ENCODE peak calls at places on chromosomes 12 and 14, in five cellular contexts. M, B, W, C and Y are unnamed samples. For H3K27me3, H3K36me3 and H3K4me1, the result is how much of the 10 kb centered on the place peaks cover.

GRCh38 chr14:98953544-98954346 is 318.3 kb downstream of the BCL11B start:
- DNase-seq in M (no peak), B (no peak), W (peak), C (no peak), Y (no peak)

GRCh38 chr12:10501031-10501430 is 4.7 kb upstream of the EIF2S3B start:
- DNase-seq in M (peak), B (no peak), W (no peak), C (no peak), Y (no peak)

GRCh38 chr14:73143003-73143402 is 6.7 kb downstream of the PSEN1 start:
- DNase-seq in M (no peak), B (no peak), W (no peak), C (no peak), Y (no peak)

GRCh38 chr12:132429122-132429931 is 60.6 kb upstream of the FBRSL1 start:
- DNase-seq in M (no peak), B (no peak), W (no peak), C (no peak), Y (no peak)

GRCh38 chr12:85385406-85385805 is 105.4 kb downstream of the ALX1 start:
- DNase-seq in M (no peak), B (no peak), W (no peak), C (no peak), Y (no peak)

GRCh38 chr14:106556665-106557289 is 1030.4 kb downstream of the TMEM121 start:
- DNase-seq in M (peak), B (peak), W (no peak), C (peak), Y (peak)

GRCh38 chr12:84554199-84554723 is 358.3 kb downstream of the SLC6A15 start:
- DNase-seq in M (no peak), B (no peak), W (peak), C (no peak), Y (no peak)

GRCh38 chr12:54596526-54596946 is 8.1 kb upstream of the PPP1R1A start:
- DNase-seq in M (peak), B (peak), W (peak), C (no peak), Y (peak)

GRCh38 chr12:72560370-72560769 is 288.2 kb downstream of the TRHDE start:
- DNase-seq in M (no peak), B (no peak), W (no peak), C (no peak), Y (no peak)

GRCh38 chr14:98070521-98070920 is 1201.5 kb downstream of the BCL11B start:
- DNase-seq in M (no peak), B (no peak), W (no peak), C (no peak), Y (no peak)

GRCh38 chr12:19707948-19708409 is 268.7 kb downstream of the AEBP2 start:
- DNase-seq in M (peak), B (no peak), W (no peak), C (no peak), Y (no peak)

GRCh38 chr14:20460458-20461229 is 590 bp downstream of the PIP4P1 start:
- DNase-seq in M (peak), B (peak), W (no peak), C (peak), Y (peak)

GRCh38 chr12:13362260-13362841 is 165.8 kb downstream of the EMP1 start:
- DNase-seq in M (peak), B (peak), W (peak), C (no peak), Y (peak)

GRCh38 chr12:3531496-3531895 is 40.5 kb downstream of the PRMT8 start:
- DNase-seq in M (no peak), B (no peak), W (no peak), C (no peak), Y (no peak)

GRCh38 chr12:47124451-47124850 is 44.7 kb upstream of the AMIGO2 start:
- DNase-seq in M (peak), B (no peak), W (no peak), C (no peak), Y (no peak)

GRCh38 chr14:21671371-21671770 is 2.2 kb downstream of the OR4E1 start:
- DNase-seq in M (no peak), B (no peak), W (no peak), C (no peak), Y (no peak)

GRCh38 chr14:104868811-104869572 is 3.9 kb downstream of the CEP170B start:
- DNase-seq in M (no peak), B (no peak), W (peak), C (no peak), Y (no peak)

GRCh38 chr14:35336171-35337073 is 44.2 kb downstream of the PSMA6 start:
- DNase-seq in M (peak), B (peak), W (peak), C (no peak), Y (peak)

GRCh38 chr12:84172823-84173424 is 739.7 kb downstream of the SLC6A15 start:
- DNase-seq in M (no peak), B (no peak), W (no peak), C (no peak), Y (no peak)

GRCh38 chr12:132171968-132172521 is 27.8 kb downstream of the NOC4L start:
- DNase-seq in M (no peak), B (no peak), W (peak), C (no peak), Y (peak)

GRCh38 chr14:74579447-74580274 is 32.4 kb downstream of the LTBP2 start:
- DNase-seq in M (peak), B (peak), W (peak), C (no peak), Y (no peak)

GRCh38 chr12:119051474-119051873 is 70.1 kb downstream of the SRRM4 start:
- DNase-seq in M (no peak), B (no peak), W (no peak), C (no peak), Y (no peak)

GRCh38 chr14:69355155-69355954 is 42.7 kb downstream of the ERH start:
- DNase-seq in M (no peak), B (no peak), W (no peak), C (no peak), Y (no peak)

GRCh38 chr14:50677527-50678063 is 9.5 kb upstream of the SAV1 start:
- DNase-seq in M (peak), B (no peak), W (no peak), C (no peak), Y (no peak)

GRCh38 chr14:95195031-95195430 is 37.7 kb upstream of the DICER1 start:
- DNase-seq in M (no peak), B (no peak), W (no peak), C (no peak), Y (no peak)

GRCh38 chr12:103392722-103393121 is 103.0 kb downstream of the C12orf42 start:
- DNase-seq in M (no peak), B (no peak), W (no peak), C (no peak), Y (no peak)

GRCh38 chr14:65303902-65304222 is 108.7 kb upstream of the FUT8 start:
- DNase-seq in M (no peak), B (no peak), W (no peak), C (no peak), Y (no peak)

GRCh38 chr12:106066051-106066705 is 72.6 kb downstream of the NUAK1 start:
- DNase-seq in M (no peak), B (no peak), W (no peak), C (no peak), Y (no peak)

GRCh38 chr14:49250517-49250916 is 335.7 kb downstream of the RPS29 start:
- DNase-seq in M (no peak), B (no peak), W (no peak), C (no peak), Y (no peak)

GRCh38 chr14:73809386-73809785 is 42.2 kb upstream of the PTGR2 start:
- DNase-seq in M (no peak), B (no peak), W (peak), C (no peak), Y (no peak)

GRCh38 chr14:89187501-89187900 is 229.5 kb downstream of the FOXN3 start:
- DNase-seq in M (no peak), B (no peak), W (no peak), C (no peak), Y (no peak)

GRCh38 chr14:61627612-61628011 is 67.7 kb upstream of the HIF1A start:
- DNase-seq in M (no peak), B (no peak), W (no peak), C (no peak), Y (no peak)

GRCh38 chr12:113095405-113095804 is 38.9 kb downstream of the DTX1 start:
- DNase-seq in M (no peak), B (no peak), W (no peak), C (no peak), Y (no peak)
- H3K27me3 ChIP-seq in M (under half), B (under half), W (under half), C (under half), Y (under half)

GRCh38 chr14:103501041-103501870 is 21.4 kb downstream of the CKB start:
- DNase-seq in M (no peak), B (no peak), W (no peak), C (no peak), Y (no peak)
- H3K36me3 ChIP-seq in M (under half), B (under half), W (half or more), C (under half), Y (half or more)

GRCh38 chr12:92467886-92468285 is 234.9 kb upstream of the PLEKHG7 start:
- DNase-seq in M (peak), B (no peak), W (no peak), C (no peak), Y (no peak)
- H3K4me1 ChIP-seq in M (under half), B (under half), W (under half), C (under half), Y (under half)

GRCh38 chr14:36495666-36496065 is 24.4 kb downstream of the NKX2-1 start:
- DNase-seq in M (no peak), B (no peak), W (no peak), C (no peak), Y (no peak)
- H3K27me3 ChIP-seq in M (half or more), B (under half), W (under half), C (under half), Y (under half)